ENCODE peak calls at places on chromosomes 4 and X, in four cellular contexts. M is HepG2, W is GM12878, S is K562. F is an unnamed sample. For H3K4me1, the result is how much of the 10 kb centered on the place peaks cover.

GRCh38 chr4:182369211-182369610 is 126.0 kb downstream of the TENM3 start:
- DNase-seq in M (no peak), W (no peak), S (no peak), F (no peak)

GRCh38 chr4:8849266-8850073 is 22.2 kb downstream of the HMX1 start:
- DNase-seq in M (no peak), W (no peak), S (no peak), F (no peak)

GRCh38 chr4:54971474-54971950 is 153.9 kb downstream of the KDR start:
- DNase-seq in M (peak), W (no peak), S (peak), F (peak)

GRCh38 chr4:82284475-82284857 is 89.3 kb downstream of the HNRNPD start:
- DNase-seq in M (no peak), W (no peak), S (no peak), F (no peak)

GRCh38 chr4:26069218-26069617 is 155.2 kb downstream of the SMIM20 start:
- DNase-seq in M (peak), W (no peak), S (peak), F (peak)

GRCh38 chr4:172573899-172574298 is 594.7 kb upstream of the GALNT7 start:
- DNase-seq in M (no peak), W (no peak), S (no peak), F (no peak)

GRCh38 chrX:8971116-8971515 is 62.8 kb downstream of the FAM9B start:
- DNase-seq in M (peak), W (no peak), S (peak), F (peak)

GRCh38 chr4:143391895-143392294 is 55.2 kb downstream of the GAB1 start:
- DNase-seq in M (no peak), W (no peak), S (no peak), F (no peak)

GRCh38 chr4:118941149-118941548 is 52.5 kb downstream of the SYNPO2 start:
- DNase-seq in M (peak), W (no peak), S (no peak), F (no peak)

GRCh38 chr4:20844311-20844710 is 144.1 kb downstream of the PACRGL start:
- DNase-seq in M (no peak), W (no peak), S (no peak), F (no peak)

GRCh38 chr4:3346146-3346545 is 53.3 kb downstream of the RGS12 start:
- DNase-seq in M (peak), W (peak), S (peak), F (peak)

GRCh38 chr4:7212101-7212674 is 19.9 kb downstream of the SORCS2 start:
- DNase-seq in M (peak), W (no peak), S (no peak), F (no peak)

GRCh38 chrX:101417981-101418841 is 10.2 kb downstream of the HNRNPH2 start:
- DNase-seq in M (no peak), W (no peak), S (no peak), F (no peak)

GRCh38 chr4:55303818-55304217 is 42.2 kb upstream of the SRD5A3 start:
- DNase-seq in M (no peak), W (no peak), S (no peak), F (peak)

GRCh38 chr4:45183905-45184304 is 457.5 kb upstream of the GNPDA2 start:
- DNase-seq in M (no peak), W (no peak), S (no peak), F (no peak)

GRCh38 chrX:4397471-4397870 is 684.0 kb upstream of the PRKX start:
- DNase-seq in M (no peak), W (no peak), S (no peak), F (no peak)
- TF ChIP-seq CHD2 in M (no peak), W (no peak), S (no peak), F (no peak)

GRCh38 chr4:150853882-150854281 is 161.2 kb downstream of the LRBA start:
- DNase-seq in M (no peak), W (no peak), S (no peak), F (no peak)
- TF ChIP-seq POLR2AphosphoS2 in M (no peak), W (no peak), S (no peak), F (no peak)

GRCh38 chr4:2292679-2293108 is 30.8 kb upstream of the MXD4 start:
- DNase-seq in M (no peak), W (no peak), S (no peak), F (no peak)
- H3K4me1 ChIP-seq in M (under half), W (under half), S (half or more), F (under half)

DNA sequence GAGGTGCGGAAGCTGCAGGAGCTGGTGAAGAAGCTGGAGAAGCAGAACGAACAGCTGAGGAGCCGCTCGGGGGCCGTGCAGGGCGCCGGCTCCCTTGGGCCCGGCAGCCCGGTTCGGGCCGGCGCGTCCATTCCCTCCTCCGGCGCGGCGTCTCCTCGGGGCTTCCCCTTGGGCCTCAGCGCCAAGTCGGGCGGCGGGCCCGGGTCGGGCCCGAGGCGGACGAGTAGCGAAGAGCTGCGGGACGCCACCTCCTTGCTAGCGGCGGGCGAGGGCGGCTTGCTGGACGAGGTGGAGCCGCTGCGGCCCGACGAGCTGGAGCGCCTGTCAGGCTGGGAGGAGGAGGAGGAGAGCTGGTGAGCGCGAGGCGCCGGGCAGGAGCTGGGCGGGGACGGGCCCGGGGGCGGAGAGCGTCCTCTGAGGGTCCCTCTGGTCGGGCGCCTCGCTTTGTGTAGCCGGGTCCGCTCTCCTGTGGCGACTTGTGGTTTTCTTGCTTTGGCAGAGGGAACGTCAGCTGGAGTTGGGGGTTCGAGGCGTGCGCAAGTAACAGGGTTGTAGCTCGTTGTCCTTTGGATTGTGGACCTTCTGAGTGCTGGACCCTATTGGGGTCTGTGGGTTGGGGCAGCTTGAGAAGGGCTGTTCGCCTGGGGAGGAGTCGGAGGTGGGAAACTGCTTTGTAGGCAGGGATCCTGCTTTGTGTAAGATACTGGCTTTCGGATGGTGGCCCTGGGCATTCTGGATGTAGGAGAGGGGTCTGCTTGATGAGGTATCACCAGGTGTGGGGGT is 638 bp downstream of the SLAIN2 start:
- DNase-seq in M (no peak), W (no peak), S (peak), F (no peak)
- TF ChIP-seq CHD2 in M (no peak), W (no peak), S (no peak), F (no peak)

DNA sequence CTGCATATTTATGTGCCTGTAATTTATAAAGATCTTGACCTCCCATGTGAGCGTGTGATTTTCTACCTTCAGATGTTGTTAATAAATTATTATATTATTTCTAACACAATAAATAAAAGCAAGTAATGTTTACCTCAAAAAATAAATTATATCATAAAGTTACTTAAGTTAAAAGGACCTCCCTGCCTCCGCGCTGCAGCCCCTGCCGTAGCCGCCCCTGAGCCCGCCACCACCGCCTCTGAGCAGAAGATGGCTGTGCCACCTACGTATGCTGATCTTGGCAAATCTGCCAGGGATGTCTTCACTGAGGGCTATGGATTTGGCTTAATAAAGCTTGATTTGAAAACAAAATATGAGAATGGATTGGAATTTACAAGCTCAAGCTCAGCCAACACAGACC is 119.6 kb upstream of the BRWD3 start:
- DNase-seq in M (no peak), W (no peak), S (no peak), F (no peak)
- TF ChIP-seq POLR2AphosphoS2 in M (no peak), W (no peak), S (no peak), F (no peak)

DNA sequence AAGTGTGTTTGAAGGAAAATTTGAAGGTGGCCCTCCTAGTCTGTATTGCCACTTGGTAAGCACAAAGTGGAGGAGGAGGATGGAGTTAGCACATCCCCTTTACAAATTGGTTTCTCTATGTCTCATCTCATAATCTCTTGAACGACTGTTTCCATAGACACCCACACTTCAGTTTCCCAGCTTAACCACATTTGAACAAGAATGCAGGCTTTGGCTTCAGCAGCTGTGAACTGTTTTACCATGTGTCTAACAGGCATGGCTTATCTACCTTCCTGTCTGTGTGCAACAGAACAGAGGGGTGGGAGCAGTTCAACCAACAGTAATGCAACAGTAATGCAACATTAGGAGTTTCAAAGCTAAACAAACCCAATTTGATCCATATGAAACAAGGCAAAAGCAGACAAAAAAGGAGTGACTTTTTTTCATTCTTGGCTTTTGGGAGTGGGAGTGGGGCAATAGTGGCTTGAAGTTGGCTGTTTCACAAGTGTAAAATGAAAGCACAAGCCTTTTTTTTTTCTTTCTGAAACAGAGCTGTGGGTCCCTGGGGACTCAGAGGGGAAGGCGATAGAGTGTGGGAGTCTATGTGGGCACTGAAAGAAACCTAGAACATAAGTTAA is 108.0 kb downstream of the ITM2A start:
- DNase-seq in M (no peak), W (peak), S (no peak), F (no peak)
- H3K4me1 ChIP-seq in M (under half), W (under half), S (under half), F (under half)

GRCh38 chr4:47031011-47031678 is at the start of gene GABRB1:
- DNase-seq in M (no peak), W (no peak), S (no peak), F (no peak)
- TF ChIP-seq CHD2 in M (no peak), W (no peak), S (no peak), F (no peak)

DNA sequence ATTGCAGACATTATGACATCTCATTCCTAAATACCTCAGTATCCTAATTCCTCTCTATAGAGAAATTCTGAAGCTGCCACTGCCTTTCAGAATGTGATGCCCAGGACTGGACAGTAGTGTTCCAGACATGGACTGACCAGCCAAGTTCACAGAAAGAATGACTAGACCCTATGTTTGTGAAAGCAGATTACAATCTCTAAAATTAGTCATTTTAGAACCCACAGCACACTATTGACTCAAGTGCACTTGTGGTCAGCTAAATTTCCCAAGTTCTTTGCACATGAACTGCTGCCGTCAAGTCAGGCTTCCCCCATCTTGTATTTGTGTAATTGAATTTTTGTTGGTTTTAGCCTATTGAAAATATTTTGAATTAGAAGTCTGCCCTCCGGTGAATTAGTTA is 81.0 kb upstream of the ESX1 start:
- DNase-seq in M (no peak), W (no peak), S (no peak), F (no peak)
- TF ChIP-seq POLR2AphosphoS2 in M (no peak), W (no peak), S (no peak), F (no peak)

DNA sequence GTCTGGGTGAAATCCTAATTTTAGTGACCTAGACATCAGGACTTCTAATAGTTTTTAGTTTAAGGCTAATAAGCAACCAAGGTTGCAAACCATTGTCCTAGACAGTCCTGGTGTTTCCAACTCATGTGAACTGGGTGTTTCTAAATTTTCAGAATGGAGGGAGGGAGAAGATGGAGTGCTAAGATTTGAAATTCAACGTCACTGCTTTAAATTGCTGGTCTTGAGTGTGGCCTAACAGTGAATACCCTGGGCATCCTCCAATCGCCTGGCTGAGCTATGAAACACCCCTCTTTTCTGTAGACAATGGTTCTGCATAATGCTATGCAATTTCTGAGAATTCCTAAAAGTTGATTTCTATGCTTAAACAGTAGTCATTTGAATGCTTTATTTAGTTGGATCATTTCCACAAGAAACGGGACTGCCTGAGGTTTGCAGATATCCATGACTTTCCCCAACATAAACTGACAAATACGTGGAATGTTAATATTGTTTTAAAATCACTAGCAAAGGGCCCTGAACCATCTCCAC is 1.2 kb downstream of the FBXL5 start:
- DNase-seq in M (peak), W (no peak), S (peak), F (peak)
- H3K4me1 ChIP-seq in M (half or more), W (under half), S (under half), F (under half)